ENCODE peak calls at places on chromosomes 16 and 17, in seven cellular contexts. A is psoas muscle; P is HCT116; J is mammary epithelial cell; X is CD8-positive, alpha-beta T cell; D is SK-N-SH; N is A673. E is an unnamed sample. For H3K9me3, the result is how much of the 10 kb centered on the place peaks cover.

GRCh38 chr17:385195-385835 is 32.7 kb upstream of the RPH3AL start:
- DNase-seq in X (no peak), N (peak), D (peak), J (peak), P (no peak), A (peak), E (peak)

GRCh38 chr17:68435361-68435760 is 21.9 kb downstream of the WIPI1 start:
- DNase-seq in P (no peak), A (no peak), N (no peak), J (no peak), D (no peak), X (no peak), E (no peak)

GRCh38 chr17:1013729-1014090 is 16.8 kb downstream of the TIMM22 start:
- DNase-seq in A (peak), D (no peak), X (no peak), P (no peak), N (no peak), J (no peak), E (no peak)

GRCh38 chr16:80591071-80591935 is 50.5 kb downstream of the DYNLRB2 start:
- DNase-seq in N (no peak), P (no peak), X (no peak), A (no peak), J (no peak), D (no peak), E (no peak)

GRCh38 chr17:80569936-80570335 is 25.3 kb downstream of the RPTOR start:
- DNase-seq in J (no peak), N (no peak), X (no peak), D (no peak), P (no peak), A (no peak), E (no peak)

GRCh38 chr16:81158964-81159363 is 62.8 kb upstream of the GCSH start:
- DNase-seq in J (peak), A (no peak), P (no peak), N (no peak), X (no peak), D (no peak), E (no peak)

GRCh38 chr17:81245024-81245664 is 6.0 kb downstream of the NDUFAF8 start:
- DNase-seq in N (no peak), D (no peak), A (peak), J (no peak), X (no peak), P (no peak), E (no peak)

GRCh38 chr17:71765437-71765836 is 355.4 kb upstream of the SOX9 start:
- DNase-seq in J (no peak), D (no peak), N (peak), P (no peak), A (no peak), X (no peak), E (no peak)

GRCh38 chr16:59558679-59559078 is 824.6 kb upstream of the GOT2 start:
- DNase-seq in J (no peak), P (no peak), D (no peak), N (no peak), A (no peak), X (no peak), E (no peak)

GRCh38 chr17:14214271-14214670 is 22.4 kb downstream of the CDRT15 start:
- DNase-seq in A (no peak), D (no peak), X (no peak), J (no peak), P (no peak), N (no peak), E (no peak)

GRCh38 chr17:38619937-38620550 is 14.3 kb upstream of the SRCIN1 start:
- DNase-seq in J (no peak), X (no peak), N (no peak), A (no peak), P (no peak), D (no peak), E (no peak)

GRCh38 chr16:66569827-66570405 is 3.7 kb downstream of the CMTM1 start:
- DNase-seq in X (no peak), D (no peak), A (no peak), N (no peak), P (no peak), J (peak), E (no peak)

GRCh38 chr17:57785032-57785431 is 39.9 kb upstream of the CCDC182 start:
- DNase-seq in P (no peak), D (no peak), J (no peak), N (peak), X (no peak), A (no peak), E (no peak)

GRCh38 chr16:3950343-3951193 is 70.1 kb upstream of the CREBBP start:
- DNase-seq in X (no peak), N (peak), A (peak), P (no peak), J (peak), D (no peak), E (peak)

GRCh38 chr16:24689128-24689527 is 40.3 kb upstream of the TNRC6A start:
- DNase-seq in J (no peak), D (peak), A (no peak), X (no peak), N (peak), P (peak), E (no peak)

GRCh38 chr16:75579435-75579834 is 13.3 kb downstream of the GABARAPL2 start:
- DNase-seq in J (no peak), N (no peak), P (no peak), D (no peak), X (no peak), A (no peak), E (no peak)

GRCh38 chr16:53946745-53947386 is 242.9 kb downstream of the FTO start:
- DNase-seq in N (no peak), D (no peak), J (no peak), A (no peak), X (no peak), P (no peak), E (no peak)

GRCh38 chr17:35705230-35705629 is 26.2 kb upstream of the RASL10B start:
- DNase-seq in P (no peak), X (no peak), N (no peak), A (no peak), D (no peak), J (no peak), E (no peak)

GRCh38 chr16:84641643-84642358 is 6.5 kb upstream of the KLHL36 start:
- DNase-seq in P (no peak), X (no peak), J (no peak), N (no peak), D (no peak), A (no peak), E (no peak)
- H3K4me3 ChIP-seq in P (no peak), X (no peak), J (no peak), N (no peak), D (no peak), A (no peak), E (no peak)

DNA sequence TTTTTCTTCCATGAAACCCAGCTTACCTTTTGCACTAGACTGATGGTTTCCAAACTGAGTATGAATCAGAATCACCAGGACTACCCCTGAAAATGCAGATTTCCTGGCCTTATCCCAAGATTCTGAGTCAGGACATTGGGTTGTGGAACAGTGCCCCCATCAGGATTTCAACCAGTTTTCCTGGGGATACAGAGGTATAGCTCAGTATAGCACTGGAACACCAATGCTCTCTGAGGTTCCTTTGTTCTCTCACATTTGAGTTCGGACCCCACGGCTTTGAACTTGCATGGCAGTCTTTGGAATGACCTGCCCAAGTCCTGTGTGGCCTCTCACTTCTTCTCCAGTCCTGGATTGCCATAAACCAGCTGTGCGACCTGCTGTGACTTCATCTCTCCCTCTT is 12.8 kb upstream of the CCL8 start:
- DNase-seq in D (peak), J (no peak), P (no peak), X (no peak), A (no peak), N (peak), E (peak)
- TF ChIP-seq CTCF in D (peak), J (peak), P (no peak), X (no peak), A (peak), N (no peak), E (peak)

GRCh38 chr16:35911899-35912298 is 2452.5 kb downstream of the TP53TG3F start:
- DNase-seq in A (no peak), P (no peak), D (no peak), N (no peak), X (no peak), J (no peak), E (no peak)
- H3K9me3 ChIP-seq in A (under half), P (under half), D (under half), N (under half), X (under half), J (under half), E (under half)

DNA sequence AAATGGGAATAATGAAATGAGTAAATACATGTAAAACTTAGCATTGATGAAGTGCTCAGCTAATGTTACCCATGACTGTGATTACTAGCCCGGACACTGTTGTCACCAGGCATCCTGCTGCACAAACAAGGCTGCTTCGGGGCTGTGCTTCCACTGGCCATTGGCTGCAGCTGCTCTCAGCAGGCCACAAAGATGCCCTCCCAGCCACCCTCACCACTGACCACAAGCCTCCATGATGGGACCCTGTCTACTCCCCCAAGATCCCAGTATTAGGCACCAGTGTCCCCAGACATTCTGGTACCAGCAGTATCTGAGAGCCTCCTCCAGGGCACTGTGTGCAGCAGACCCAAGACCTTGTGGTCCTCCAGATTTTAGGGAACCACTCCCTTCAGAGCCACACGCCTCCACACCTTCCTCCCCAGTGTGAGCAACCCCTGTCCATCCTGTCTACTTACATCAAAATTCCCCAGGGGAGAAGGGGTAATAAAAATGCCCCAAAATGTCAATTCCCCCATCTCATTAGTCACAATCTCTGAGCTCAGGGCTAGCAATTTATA is 19.7 kb upstream of the NUP93 start:
- DNase-seq in D (no peak), N (no peak), J (no peak), X (no peak), P (no peak), A (no peak), E (no peak)
- H3K4me3 ChIP-seq in D (no peak), N (no peak), J (no peak), X (peak), P (no peak), A (no peak), E (no peak)

DNA sequence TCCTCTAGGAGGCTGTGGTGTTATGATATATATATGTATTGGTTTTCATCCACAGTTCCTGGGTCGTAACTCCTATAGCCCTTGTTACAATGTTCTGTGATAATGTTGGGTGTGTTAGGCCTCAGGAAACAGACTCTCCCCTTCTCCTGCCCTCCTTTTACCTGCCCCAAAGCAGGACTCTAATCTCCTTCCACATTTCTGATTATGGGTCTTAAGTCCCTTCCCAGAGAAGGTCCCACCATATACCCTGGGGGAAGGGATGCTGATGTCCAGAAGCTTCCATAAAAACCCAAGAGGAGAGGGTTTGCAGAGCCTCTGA is 450 bp upstream of the C1QBP start:
- DNase-seq in J (no peak), N (no peak), D (no peak), X (no peak), P (no peak), A (no peak), E (no peak)
- TF ChIP-seq CTCF in J (no peak), N (peak), D (no peak), X (peak), P (no peak), A (no peak), E (no peak)

GRCh38 chr17:53837131-53837530 is 14.4 kb downstream of the KIF2B start:
- DNase-seq in N (no peak), P (no peak), D (no peak), J (no peak), A (no peak), X (no peak), E (no peak)
- H3K9me3 ChIP-seq in N (under half), P (under half), D (under half), J (under half), A (under half), X (under half), E (under half)

GRCh38 chr17:7629939-7630571 is at the start of gene SHBG:
- DNase-seq in X (no peak), N (no peak), A (no peak), D (no peak), P (no peak), J (no peak), E (no peak)

GRCh38 chr17:7626956-7627249 is 718 bp downstream of the SAT2 start:
- DNase-seq in D (no peak), A (peak), P (no peak), N (no peak), J (no peak), X (no peak), E (no peak)

GRCh38 chr17:7623661-7624060 is 4.0 kb downstream of the SAT2 start:
- DNase-seq in N (no peak), A (no peak), P (no peak), D (no peak), J (no peak), X (no peak), E (no peak)

GRCh38 chr17:7627250-7628121 is at the start of gene SAT2:
- DNase-seq in D (peak), J (peak), A (peak), P (peak), N (peak), X (peak), E (peak)

DNA sequence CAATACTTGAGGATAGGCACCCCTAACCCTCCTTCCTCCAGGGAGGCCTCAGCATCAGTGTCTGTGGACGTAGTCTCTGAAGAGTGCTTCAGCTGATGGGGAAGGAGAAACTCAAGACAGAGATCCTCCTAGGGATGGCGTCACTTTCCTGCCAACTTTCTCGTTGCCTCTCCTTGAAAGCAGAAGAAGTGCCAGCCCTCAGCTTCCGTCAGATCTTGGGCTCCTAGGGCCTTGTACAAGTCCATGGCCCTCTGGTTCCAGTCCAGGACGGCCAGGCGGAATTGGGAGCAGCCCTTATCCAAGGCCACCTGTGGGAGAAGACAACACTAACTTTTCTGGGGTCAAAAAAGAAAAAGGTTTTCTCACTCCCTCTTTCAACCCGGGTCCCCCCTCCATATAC is 1.3 kb downstream of the SAT2 start:
- DNase-seq in J (no peak), N (no peak), D (no peak), P (no peak), A (no peak), X (no peak), E (no peak)
- H3K4me3 ChIP-seq in J (peak), N (peak), D (peak), P (no peak), A (peak), X (no peak), E (no peak)

DNA sequence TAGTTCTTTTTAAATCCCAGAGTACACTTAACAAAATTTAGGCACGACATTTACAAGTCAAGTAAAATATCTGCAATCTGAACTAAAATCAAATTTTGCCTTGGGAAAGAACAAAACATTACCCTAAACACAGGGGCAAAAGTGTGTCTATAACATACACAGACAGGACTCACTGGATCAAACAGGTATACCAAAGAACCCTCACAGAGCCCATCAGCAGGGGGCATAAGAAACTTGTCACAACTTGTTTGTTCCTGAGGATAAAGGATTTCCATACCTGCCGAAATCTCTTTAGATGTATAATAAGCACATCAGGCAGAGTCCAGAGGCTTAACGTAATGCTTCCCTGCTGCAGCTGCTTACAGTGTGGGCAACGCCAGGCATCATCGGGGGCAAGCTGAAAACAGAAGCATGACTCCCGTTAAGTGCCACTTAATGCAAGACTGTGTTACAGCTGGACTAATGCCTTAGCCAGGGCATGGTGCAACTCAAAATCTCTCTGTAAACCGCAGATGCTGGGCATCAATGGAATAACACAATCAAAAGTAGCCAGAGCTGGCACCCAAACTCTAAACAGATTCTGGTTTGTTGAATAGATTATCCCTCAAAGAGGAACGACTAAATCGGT is 67.0 kb downstream of the USP31 start:
- DNase-seq in D (peak), N (no peak), J (peak), X (no peak), A (no peak), P (no peak), E (no peak)
- TF ChIP-seq CTCF in D (no peak), N (no peak), J (no peak), X (no peak), A (no peak), P (no peak), E (no peak)

GRCh38 chr17:16622540-16623277 is 30.9 kb downstream of the ZNF624 start:
- DNase-seq in P (no peak), D (no peak), N (no peak), A (no peak), X (no peak), J (no peak), E (no peak)
- H3K9me3 ChIP-seq in P (half or more), D (half or more), N (half or more), A (half or more), X (under half), J (half or more), E (under half)

E was measured in lung.